ENCODE peak calls at places on chromosomes 6 and 20, in four cellular contexts. Q is left ventricle myocardium inferior; C is stimulated activated CD4-positive, alpha-beta T cell treated with anti-CD3 and anti-CD28 coated beads, Interleukin-4, amount 100 ng/mL, for 4 hours; I is fibroblast of lung. U is an unnamed sample.

GRCh38 chr6:157343732-157344131 is 20.4 kb upstream of the TMEM242 start:
- DNase-seq in C (no peak), I (no peak), Q (no peak), U (no peak)

GRCh38 chr6:139161169-139161568 is 26.3 kb downstream of the HECA start:
- DNase-seq in Q (no peak), I (peak), C (no peak), U (no peak)

GRCh38 chr6:157533397-157533814 is 152.4 kb downstream of the ZDHHC14 start:
- DNase-seq in Q (no peak), C (no peak), I (no peak), U (no peak)

GRCh38 chr6:27138398-27138797 is 109.1 kb upstream of the PRSS16 start:
- DNase-seq in I (no peak), C (no peak), Q (no peak), U (no peak)

GRCh38 chr20:8532169-8532568 is 400.1 kb downstream of the PLCB1 start:
- DNase-seq in C (no peak), I (no peak), Q (no peak), U (no peak)

GRCh38 chr20:889110-889509 is 27.0 kb downstream of the ANGPT4 start:
- DNase-seq in Q (no peak), I (no peak), C (no peak), U (no peak)

GRCh38 chr6:170209354-170210025 is 81.4 kb downstream of the DLL1 start:
- DNase-seq in Q (no peak), I (no peak), C (no peak), U (no peak)

GRCh38 chr6:44094403-44095242 is 32.6 kb downstream of the MRPL14 start:
- DNase-seq in C (no peak), Q (no peak), I (no peak), U (no peak)

GRCh38 chr6:28907394-28907793 is 16.4 kb downstream of the TRIM27 start:
- DNase-seq in C (no peak), I (peak), Q (no peak), U (no peak)

GRCh38 chr6:41589223-41589622 is 43.0 kb downstream of the FOXP4 start:
- DNase-seq in C (no peak), I (no peak), Q (no peak), U (no peak)

GRCh38 chr6:99614430-99615161 is 8.0 kb downstream of the PRDM13 start:
- DNase-seq in I (no peak), Q (no peak), C (no peak), U (no peak)

GRCh38 chr6:16265351-16266341 is 27.3 kb downstream of the GMPR start:
- DNase-seq in Q (no peak), I (no peak), C (no peak), U (no peak)

GRCh38 chr6:44115866-44116265 is 11.4 kb downstream of the MRPL14 start:
- DNase-seq in C (no peak), I (no peak), Q (no peak), U (no peak)

GRCh38 chr6:30885999-30886896 is 1.9 kb downstream of the DDR1 start:
- DNase-seq in I (peak), Q (peak), C (peak), U (peak)

GRCh38 chr6:134307074-134307473 is 10.8 kb downstream of the SGK1 start:
- DNase-seq in C (no peak), Q (no peak), I (no peak), U (no peak)

GRCh38 chr6:148401581-148401980 is 58.9 kb downstream of the SASH1 start:
- DNase-seq in C (no peak), Q (no peak), I (no peak), U (no peak)

GRCh38 chr20:59177266-59178250 is 13.9 kb downstream of the ZNF831 start:
- DNase-seq in Q (no peak), I (no peak), C (no peak), U (no peak)

GRCh38 chr20:51387125-51387865 is 155.2 kb downstream of the NFATC2 start:
- DNase-seq in Q (no peak), I (no peak), C (no peak), U (no peak)

GRCh38 chr20:20002101-20002998 is 14.8 kb upstream of the NAA20 start:
- DNase-seq in C (no peak), I (peak), Q (no peak), U (no peak)

GRCh38 chr6:89204096-89204495 is 13.1 kb downstream of the GABRR1 start:
- DNase-seq in Q (no peak), C (no peak), I (no peak), U (no peak)

GRCh38 chr6:81749704-81750103 is 2.8 kb downstream of the TENT5A start:
- DNase-seq in C (no peak), Q (no peak), I (no peak), U (no peak)

GRCh38 chr6:158270389-158271127 is 41.7 kb upstream of the TULP4 start:
- DNase-seq in C (peak), I (no peak), Q (no peak), U (no peak)

GRCh38 chr20:57996465-57996864 is 232.0 kb downstream of the ANKRD60 start:
- DNase-seq in I (no peak), C (no peak), Q (no peak), U (no peak)

GRCh38 chr6:106377061-106377540 is 16.6 kb downstream of the CRYBG1 start:
- DNase-seq in I (peak), Q (no peak), C (no peak), U (no peak)

GRCh38 chr6:79100304-79100703 is 22.2 kb upstream of the PHIP start:
- DNase-seq in I (no peak), Q (no peak), C (no peak), U (no peak)

U was measured in SHP77.